ENCODE peak calls at places on chromosomes 4 and X, in nine cellular contexts. One of them, this sample, is unnamed.

GRCh38 chr4:153676984-153677383 is 7.1 kb upstream of the TLR2 start:
- DNase-seq in tibial nerve: no peak
- DNase-seq in astrocyte of the spinal cord: peak
- DNase-seq in brain microvascular endothelial cell: peak
- DNase-seq in activated CD8-positive, alpha-beta T cell treated with anti-CD3 and anti-CD28 coated beads for 36 hours: no peak
- DNase-seq in pancreas: no peak
- DNase-seq in kidney: no peak
- DNase-seq in HepG2: no peak
- DNase-seq in GM06990: no peak
- DNase-seq in this sample: no peak

GRCh38 chr4:169398294-169398693 is 127.5 kb upstream of the SH3RF1 start:
- DNase-seq in HepG2: no peak
- DNase-seq in pancreas: no peak
- DNase-seq in GM06990: no peak
- DNase-seq in brain microvascular endothelial cell: no peak
- DNase-seq in activated CD8-positive, alpha-beta T cell treated with anti-CD3 and anti-CD28 coated beads for 36 hours: no peak
- DNase-seq in kidney: no peak
- DNase-seq in astrocyte of the spinal cord: peak
- DNase-seq in tibial nerve: no peak
- DNase-seq in this sample: no peak

GRCh38 chr4:5708829-5709680 is 696 bp upstream of the EVC2 start:
- DNase-seq in activated CD8-positive, alpha-beta T cell treated with anti-CD3 and anti-CD28 coated beads for 36 hours: no peak
- DNase-seq in GM06990: no peak
- DNase-seq in astrocyte of the spinal cord: no peak
- DNase-seq in HepG2: no peak
- DNase-seq in brain microvascular endothelial cell: no peak
- DNase-seq in kidney: no peak
- DNase-seq in pancreas: peak
- DNase-seq in tibial nerve: no peak
- DNase-seq in this sample: no peak

GRCh38 chr4:184649971-184650855 is 675 bp downstream of the PRIMPOL start:
- DNase-seq in brain microvascular endothelial cell: no peak
- DNase-seq in tibial nerve: peak
- DNase-seq in kidney: no peak
- DNase-seq in activated CD8-positive, alpha-beta T cell treated with anti-CD3 and anti-CD28 coated beads for 36 hours: peak
- DNase-seq in pancreas: no peak
- DNase-seq in GM06990: no peak
- DNase-seq in astrocyte of the spinal cord: peak
- DNase-seq in HepG2: peak
- DNase-seq in this sample: no peak

GRCh38 chr4:174531486-174531885 is 9.2 kb upstream of the HPGD start:
- DNase-seq in pancreas: no peak
- DNase-seq in GM06990: no peak
- DNase-seq in HepG2: no peak
- DNase-seq in brain microvascular endothelial cell: no peak
- DNase-seq in tibial nerve: no peak
- DNase-seq in kidney: no peak
- DNase-seq in activated CD8-positive, alpha-beta T cell treated with anti-CD3 and anti-CD28 coated beads for 36 hours: no peak
- DNase-seq in astrocyte of the spinal cord: no peak
- DNase-seq in this sample: no peak

GRCh38 chr4:180542445-180543100 is 1700.6 kb upstream of the TENM3 start:
- DNase-seq in brain microvascular endothelial cell: peak
- DNase-seq in pancreas: no peak
- DNase-seq in activated CD8-positive, alpha-beta T cell treated with anti-CD3 and anti-CD28 coated beads for 36 hours: no peak
- DNase-seq in tibial nerve: no peak
- DNase-seq in astrocyte of the spinal cord: peak
- DNase-seq in kidney: no peak
- DNase-seq in HepG2: no peak
- DNase-seq in GM06990: no peak
- DNase-seq in this sample: no peak

GRCh38 chrX:23503835-23504539 is 163.3 kb upstream of the PRDX4 start:
- DNase-seq in GM06990: no peak
- DNase-seq in kidney: peak
- DNase-seq in tibial nerve: peak
- DNase-seq in astrocyte of the spinal cord: peak
- DNase-seq in brain microvascular endothelial cell: peak
- DNase-seq in HepG2: peak
- DNase-seq in activated CD8-positive, alpha-beta T cell treated with anti-CD3 and anti-CD28 coated beads for 36 hours: no peak
- DNase-seq in pancreas: peak
- DNase-seq in this sample: no peak

GRCh38 chr4:169345207-169345788 is 74.5 kb upstream of the SH3RF1 start:
- DNase-seq in tibial nerve: no peak
- DNase-seq in HepG2: no peak
- DNase-seq in pancreas: no peak
- DNase-seq in astrocyte of the spinal cord: peak
- DNase-seq in GM06990: no peak
- DNase-seq in brain microvascular endothelial cell: peak
- DNase-seq in kidney: no peak
- DNase-seq in activated CD8-positive, alpha-beta T cell treated with anti-CD3 and anti-CD28 coated beads for 36 hours: no peak
- DNase-seq in this sample: no peak

GRCh38 chr4:8534129-8534528 is 46.1 kb upstream of the GPR78 start:
- DNase-seq in pancreas: no peak
- DNase-seq in activated CD8-positive, alpha-beta T cell treated with anti-CD3 and anti-CD28 coated beads for 36 hours: no peak
- DNase-seq in HepG2: no peak
- DNase-seq in GM06990: peak
- DNase-seq in kidney: no peak
- DNase-seq in astrocyte of the spinal cord: peak
- DNase-seq in tibial nerve: no peak
- DNase-seq in brain microvascular endothelial cell: peak
- DNase-seq in this sample: peak

GRCh38 chr4:144343143-144343755 is 202.7 kb upstream of the GYPA start:
- DNase-seq in activated CD8-positive, alpha-beta T cell treated with anti-CD3 and anti-CD28 coated beads for 36 hours: no peak
- DNase-seq in astrocyte of the spinal cord: peak
- DNase-seq in tibial nerve: no peak
- DNase-seq in kidney: no peak
- DNase-seq in HepG2: no peak
- DNase-seq in brain microvascular endothelial cell: no peak
- DNase-seq in GM06990: peak
- DNase-seq in pancreas: no peak
- DNase-seq in this sample: no peak

GRCh38 chr4:62210521-62210920 is 1010.4 kb downstream of the ADGRL3 start:
- DNase-seq in activated CD8-positive, alpha-beta T cell treated with anti-CD3 and anti-CD28 coated beads for 36 hours: no peak
- DNase-seq in tibial nerve: no peak
- DNase-seq in kidney: no peak
- DNase-seq in GM06990: no peak
- DNase-seq in HepG2: no peak
- DNase-seq in pancreas: no peak
- DNase-seq in brain microvascular endothelial cell: no peak
- DNase-seq in astrocyte of the spinal cord: peak
- DNase-seq in this sample: no peak

GRCh38 chr4:65968873-65969272 is 298.6 kb upstream of the EPHA5 start:
- DNase-seq in kidney: no peak
- DNase-seq in GM06990: no peak
- DNase-seq in astrocyte of the spinal cord: peak
- DNase-seq in HepG2: peak
- DNase-seq in activated CD8-positive, alpha-beta T cell treated with anti-CD3 and anti-CD28 coated beads for 36 hours: no peak
- DNase-seq in brain microvascular endothelial cell: no peak
- DNase-seq in tibial nerve: no peak
- DNase-seq in pancreas: no peak
- DNase-seq in this sample: no peak

GRCh38 chr4:122733805-122734155 is 1.3 kb downstream of the BBS12 start:
- DNase-seq in GM06990: no peak
- DNase-seq in astrocyte of the spinal cord: no peak
- DNase-seq in activated CD8-positive, alpha-beta T cell treated with anti-CD3 and anti-CD28 coated beads for 36 hours: no peak
- DNase-seq in HepG2: no peak
- DNase-seq in tibial nerve: no peak
- DNase-seq in brain microvascular endothelial cell: no peak
- DNase-seq in kidney: no peak
- DNase-seq in pancreas: no peak
- DNase-seq in this sample: no peak

GRCh38 chr4:147782087-147782781 is 50.3 kb downstream of the ARHGAP10 start:
- DNase-seq in pancreas: no peak
- DNase-seq in kidney: no peak
- DNase-seq in HepG2: no peak
- DNase-seq in activated CD8-positive, alpha-beta T cell treated with anti-CD3 and anti-CD28 coated beads for 36 hours: no peak
- DNase-seq in brain microvascular endothelial cell: no peak
- DNase-seq in GM06990: no peak
- DNase-seq in astrocyte of the spinal cord: peak
- DNase-seq in tibial nerve: no peak
- DNase-seq in this sample: no peak

GRCh38 chrX:107118322-107119147 is at the start of gene RBM41:
- DNase-seq in tibial nerve: peak
- DNase-seq in pancreas: peak
- DNase-seq in activated CD8-positive, alpha-beta T cell treated with anti-CD3 and anti-CD28 coated beads for 36 hours: peak
- DNase-seq in astrocyte of the spinal cord: peak
- DNase-seq in HepG2: peak
- DNase-seq in brain microvascular endothelial cell: peak
- DNase-seq in kidney: peak
- DNase-seq in GM06990: peak
- DNase-seq in this sample: peak

GRCh38 chr4:8858925-8859210 is 12.8 kb downstream of the HMX1 start:
- DNase-seq in activated CD8-positive, alpha-beta T cell treated with anti-CD3 and anti-CD28 coated beads for 36 hours: no peak
- DNase-seq in astrocyte of the spinal cord: no peak
- DNase-seq in pancreas: no peak
- DNase-seq in kidney: no peak
- DNase-seq in GM06990: no peak
- DNase-seq in tibial nerve: no peak
- DNase-seq in HepG2: no peak
- DNase-seq in brain microvascular endothelial cell: no peak
- DNase-seq in this sample: no peak

GRCh38 chr4:29046716-29047115 is 1673.5 kb upstream of the PCDH7 start:
- DNase-seq in activated CD8-positive, alpha-beta T cell treated with anti-CD3 and anti-CD28 coated beads for 36 hours: no peak
- DNase-seq in pancreas: no peak
- DNase-seq in GM06990: no peak
- DNase-seq in kidney: no peak
- DNase-seq in tibial nerve: no peak
- DNase-seq in HepG2: no peak
- DNase-seq in brain microvascular endothelial cell: peak
- DNase-seq in astrocyte of the spinal cord: peak
- DNase-seq in this sample: no peak

GRCh38 chrX:153662266-153662665 is 11.3 kb downstream of the PNCK start:
- DNase-seq in activated CD8-positive, alpha-beta T cell treated with anti-CD3 and anti-CD28 coated beads for 36 hours: peak
- DNase-seq in HepG2: peak
- DNase-seq in kidney: peak
- DNase-seq in GM06990: no peak
- DNase-seq in astrocyte of the spinal cord: no peak
- DNase-seq in tibial nerve: peak
- DNase-seq in brain microvascular endothelial cell: peak
- DNase-seq in pancreas: peak
- DNase-seq in this sample: no peak
- TF ChIP-seq CTCF in activated CD8-positive, alpha-beta T cell treated with anti-CD3 and anti-CD28 coated beads for 36 hours: peak
- TF ChIP-seq CTCF in HepG2: peak
- TF ChIP-seq CTCF in kidney: peak
- TF ChIP-seq CTCF in GM06990: peak
- TF ChIP-seq CTCF in astrocyte of the spinal cord: peak
- TF ChIP-seq CTCF in tibial nerve: peak
- TF ChIP-seq CTCF in brain microvascular endothelial cell: peak
- TF ChIP-seq CTCF in pancreas: no peak
- TF ChIP-seq CTCF in this sample: peak

DNA sequence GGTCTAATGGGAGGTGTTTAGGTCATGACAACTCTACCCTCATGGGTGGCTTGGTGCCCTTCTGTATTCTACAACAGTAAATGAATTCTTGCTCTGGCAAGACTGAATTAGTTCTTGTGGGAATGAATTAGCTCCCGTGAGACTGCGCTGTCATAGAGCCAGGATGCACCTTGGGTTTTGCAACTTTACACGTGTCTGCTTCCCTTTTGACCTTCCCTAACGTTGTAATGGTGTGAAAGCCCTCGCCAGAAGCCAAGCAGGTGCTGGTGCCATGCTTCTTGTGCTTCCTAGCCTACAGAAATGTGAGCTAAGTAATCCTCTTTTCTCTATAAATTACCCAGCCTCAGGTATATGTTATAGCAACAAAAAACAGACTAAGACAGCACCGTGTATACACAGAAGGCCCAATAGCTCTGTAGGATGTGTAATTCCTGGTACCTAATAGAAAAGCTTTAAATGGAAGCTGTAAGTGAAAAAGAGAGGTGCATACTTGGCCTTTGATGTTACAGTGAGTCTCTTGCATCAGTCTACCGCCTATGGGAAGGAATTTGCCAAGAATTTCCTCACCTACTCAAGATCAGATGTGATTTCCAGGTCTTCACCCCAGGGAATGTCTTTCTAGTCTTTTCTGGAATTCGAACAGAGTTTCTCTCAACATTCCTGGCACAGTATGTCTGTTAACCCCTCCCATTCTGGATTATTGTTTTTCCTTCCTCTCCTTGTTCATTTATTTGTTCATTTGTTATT is 3.2 kb upstream of the ENPEP start:
- DNase-seq in HepG2: no peak
- DNase-seq in astrocyte of the spinal cord: no peak
- DNase-seq in kidney: no peak
- DNase-seq in tibial nerve: no peak
- DNase-seq in GM06990: no peak
- DNase-seq in activated CD8-positive, alpha-beta T cell treated with anti-CD3 and anti-CD28 coated beads for 36 hours: no peak
- DNase-seq in brain microvascular endothelial cell: no peak
- DNase-seq in pancreas: no peak
- DNase-seq in this sample: no peak
- TF ChIP-seq CTCF in HepG2: no peak
- TF ChIP-seq CTCF in astrocyte of the spinal cord: no peak
- TF ChIP-seq CTCF in kidney: no peak
- TF ChIP-seq CTCF in tibial nerve: no peak
- TF ChIP-seq CTCF in GM06990: no peak
- TF ChIP-seq CTCF in activated CD8-positive, alpha-beta T cell treated with anti-CD3 and anti-CD28 coated beads for 36 hours: no peak
- TF ChIP-seq CTCF in brain microvascular endothelial cell: no peak
- TF ChIP-seq CTCF in pancreas: no peak
- TF ChIP-seq CTCF in this sample: no peak

DNA sequence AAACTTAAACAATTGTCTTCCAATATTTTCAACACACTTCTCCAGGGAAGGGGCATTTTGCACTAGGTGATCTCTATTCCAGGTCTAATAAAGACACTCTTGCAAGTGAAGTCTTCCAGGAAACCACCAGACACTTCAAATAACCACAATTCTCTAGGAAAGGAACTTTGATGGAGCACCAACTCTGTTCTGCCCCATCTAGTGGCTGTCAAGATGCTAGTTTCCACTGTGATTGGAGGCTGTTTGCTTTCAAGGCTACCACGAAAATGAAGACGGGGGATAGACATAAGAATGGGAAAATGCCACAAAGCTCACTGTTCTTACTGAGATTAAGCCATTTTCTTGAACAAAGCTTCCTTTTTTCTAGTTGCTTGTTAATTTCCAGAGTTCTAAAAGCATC is 100.6 kb upstream of the F9 start:
- DNase-seq in pancreas: no peak
- DNase-seq in tibial nerve: no peak
- DNase-seq in brain microvascular endothelial cell: no peak
- DNase-seq in astrocyte of the spinal cord: no peak
- DNase-seq in GM06990: no peak
- DNase-seq in activated CD8-positive, alpha-beta T cell treated with anti-CD3 and anti-CD28 coated beads for 36 hours: no peak
- DNase-seq in kidney: no peak
- DNase-seq in HepG2: no peak
- DNase-seq in this sample: no peak
- TF ChIP-seq CTCF in pancreas: no peak
- TF ChIP-seq CTCF in tibial nerve: no peak
- TF ChIP-seq CTCF in brain microvascular endothelial cell: peak
- TF ChIP-seq CTCF in astrocyte of the spinal cord: peak
- TF ChIP-seq CTCF in GM06990: peak
- TF ChIP-seq CTCF in activated CD8-positive, alpha-beta T cell treated with anti-CD3 and anti-CD28 coated beads for 36 hours: no peak
- TF ChIP-seq CTCF in kidney: peak
- TF ChIP-seq CTCF in HepG2: no peak
- TF ChIP-seq CTCF in this sample: no peak

DNA sequence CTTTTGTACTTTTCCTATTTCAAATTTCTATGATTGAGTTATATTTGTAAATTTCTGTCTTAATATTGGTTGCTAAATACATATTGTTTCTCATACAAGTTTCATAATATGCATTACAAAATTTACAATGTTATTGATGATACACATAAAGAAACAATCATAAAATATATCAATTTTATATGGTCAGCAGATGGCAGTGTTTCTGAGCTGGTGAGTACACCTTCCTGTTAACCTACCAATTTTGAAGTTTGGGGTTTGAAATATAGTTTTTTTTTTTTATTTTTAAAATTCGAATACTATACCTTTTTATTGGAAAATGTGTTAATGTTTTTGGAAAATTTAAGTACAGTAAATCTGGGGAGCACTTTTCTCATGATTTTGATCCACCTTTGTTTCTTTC is 1953.1 kb upstream of the ADGRL3 start:
- DNase-seq in GM06990: no peak
- DNase-seq in brain microvascular endothelial cell: no peak
- DNase-seq in pancreas: no peak
- DNase-seq in activated CD8-positive, alpha-beta T cell treated with anti-CD3 and anti-CD28 coated beads for 36 hours: no peak
- DNase-seq in kidney: no peak
- DNase-seq in HepG2: peak
- DNase-seq in tibial nerve: no peak
- DNase-seq in astrocyte of the spinal cord: no peak
- DNase-seq in this sample: peak
- TF ChIP-seq CTCF in GM06990: no peak
- TF ChIP-seq CTCF in brain microvascular endothelial cell: peak
- TF ChIP-seq CTCF in pancreas: no peak
- TF ChIP-seq CTCF in activated CD8-positive, alpha-beta T cell treated with anti-CD3 and anti-CD28 coated beads for 36 hours: no peak
- TF ChIP-seq CTCF in kidney: no peak
- TF ChIP-seq CTCF in HepG2: no peak
- TF ChIP-seq CTCF in tibial nerve: no peak
- TF ChIP-seq CTCF in astrocyte of the spinal cord: peak
- TF ChIP-seq CTCF in this sample: no peak

This sample was measured in GM20000.